ENCODE peak calls at places on chromosomes 2 and 18, in nine cellular contexts. S, V, U, F, J, P, C, W and N are unnamed samples.

GRCh38 chr18:46416706-46417638 is 240.0 kb downstream of the LOXHD1 start:
- DNase-seq in S (peak), V (no peak), U (no peak), F (no peak), J (no peak), P (no peak), C (no peak), W (no peak), N (no peak)

GRCh38 chr2:232523682-232524597 is 2.0 kb upstream of the CHRND start:
- DNase-seq in S (peak), V (peak), U (no peak), F (no peak), J (no peak), P (peak), C (no peak), W (no peak), N (no peak)

GRCh38 chr2:241814571-241815476 is 5.8 kb downstream of the NEU4 start:
- DNase-seq in S (no peak), V (peak), U (no peak), F (no peak), J (no peak), P (no peak), C (no peak), W (peak), N (no peak)

GRCh38 chr18:80185545-80185944 is 61.8 kb downstream of the PARD6G start:
- DNase-seq in S (no peak), V (no peak), U (no peak), F (no peak), J (no peak), P (no peak), C (no peak), W (no peak), N (no peak)

GRCh38 chr2:35454966-35455638 is 900.5 kb upstream of the CRIM1 start:
- DNase-seq in S (peak), V (no peak), U (peak), F (no peak), J (no peak), P (no peak), C (no peak), W (no peak), N (no peak)

GRCh38 chr2:191250400-191250799 is 5.2 kb downstream of the MYO1B start:
- DNase-seq in S (peak), V (no peak), U (no peak), F (no peak), J (no peak), P (no peak), C (no peak), W (no peak), N (no peak)

GRCh38 chr2:172928754-172929153 is 146.9 kb upstream of the MAP3K20 start:
- DNase-seq in S (peak), V (no peak), U (no peak), F (no peak), J (no peak), P (peak), C (no peak), W (no peak), N (no peak)

GRCh38 chr2:181143790-181144300 is 163.4 kb downstream of the UBE2E3 start:
- DNase-seq in S (no peak), V (no peak), U (no peak), F (no peak), J (no peak), P (no peak), C (no peak), W (no peak), N (no peak)

GRCh38 chr2:163877316-163877715 is 141.5 kb upstream of the FIGN start:
- DNase-seq in S (peak), V (no peak), U (peak), F (no peak), J (no peak), P (no peak), C (peak), W (no peak), N (peak)

GRCh38 chr2:17857016-17857415 is 21.5 kb upstream of the KCNS3 start:
- DNase-seq in S (peak), V (no peak), U (no peak), F (no peak), J (no peak), P (no peak), C (no peak), W (no peak), N (no peak)